ENCODE peak calls at places on chromosomes 6 and 20, in seven cellular contexts. O is GM06990, J is upper lobe of right lung, H is GM12865, Y is astrocyte of the spinal cord, G is tibial artery, X is psoas muscle. U is an unnamed sample.

GRCh38 chr20:57514273-57514751 is 10.6 kb downstream of the CTCFL start:
- DNase-seq in O (no peak), J (peak), H (peak), Y (peak), G (peak), X (peak), U (peak)

GRCh38 chr20:49987868-49988690 is 5.3 kb downstream of the SNAI1 start:
- DNase-seq in O (no peak), J (no peak), H (no peak), Y (no peak), G (no peak), X (no peak), U (no peak)

GRCh38 chr6:146634022-146634421 is 35.2 kb downstream of the ADGB start:
- DNase-seq in O (no peak), J (no peak), H (no peak), Y (no peak), G (no peak), X (no peak), U (no peak)

GRCh38 chr6:160426146-160426545 is 78.0 kb downstream of the SLC22A3 start:
- DNase-seq in O (no peak), J (no peak), H (no peak), Y (no peak), G (no peak), X (no peak), U (no peak)

GRCh38 chr6:148720371-148720770 is 26.5 kb upstream of the UST start:
- DNase-seq in O (no peak), J (no peak), H (no peak), Y (peak), G (no peak), X (no peak), U (no peak)

GRCh38 chr20:58606184-58606583 is 44.9 kb upstream of the STX16 start:
- DNase-seq in O (no peak), J (no peak), H (no peak), Y (no peak), G (no peak), X (no peak), U (no peak)

GRCh38 chr6:73353636-73354388 is at the start of gene DPPA5:
- DNase-seq in O (no peak), J (no peak), H (no peak), Y (no peak), G (no peak), X (no peak), U (no peak)

GRCh38 chr20:23257848-23258746 is 92.5 kb upstream of the NXT1 start:
- DNase-seq in O (no peak), J (no peak), H (no peak), Y (peak), G (peak), X (no peak), U (no peak)

GRCh38 chr6:104896914-104897313 is 37.2 kb upstream of the HACE1 start:
- DNase-seq in O (no peak), J (no peak), H (no peak), Y (peak), G (no peak), X (no peak), U (no peak)
- TF ChIP-seq CTCF in O (peak), J (no peak), H (no peak), Y (peak), G (no peak), X (no peak), U (no peak)

GRCh38 chr6:108914235-108915022 is 66.2 kb downstream of the ARMC2 start:
- DNase-seq in O (no peak), J (no peak), H (peak), Y (no peak), G (no peak), X (no peak), U (peak)
- TF ChIP-seq CTCF in O (peak), J (peak), H (peak), Y (peak), G (no peak), X (peak), U (peak)

DNA sequence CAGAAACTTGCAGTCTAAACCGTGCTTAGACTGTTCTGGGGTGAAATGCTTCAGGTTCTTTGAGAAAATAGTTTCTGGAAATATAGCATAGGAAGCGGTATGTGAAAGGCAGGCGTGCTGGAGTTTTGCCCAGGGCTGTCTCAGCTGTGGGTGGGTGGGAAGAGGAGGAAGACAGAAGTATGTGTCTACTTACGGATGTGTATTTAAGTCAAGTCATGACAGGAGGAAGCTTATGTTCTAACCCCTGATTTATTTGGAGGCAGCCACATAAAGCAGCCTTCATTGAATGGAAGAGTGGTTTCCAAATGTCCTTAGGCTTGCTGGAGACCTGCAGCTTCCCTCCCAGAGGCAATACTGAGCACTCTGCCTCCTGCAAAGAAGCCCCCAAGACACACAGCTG is 345.8 kb upstream of the PRND start:
- DNase-seq in O (no peak), J (no peak), H (no peak), Y (peak), G (no peak), X (no peak), U (no peak)
- TF ChIP-seq CTCF in O (no peak), J (no peak), H (no peak), Y (no peak), G (no peak), X (no peak), U (no peak)

GRCh38 chr6:82365011-82365751 is 1.6 kb downstream of the TPBG start:
- DNase-seq in O (peak), J (peak), H (peak), Y (peak), G (no peak), X (no peak), U (peak)
- TF ChIP-seq CTCF in O (no peak), J (peak), H (no peak), Y (peak), G (no peak), X (no peak), U (no peak)

GRCh38 chr20:25247666-25248500 is at the start of gene PYGB:
- DNase-seq in O (peak), J (peak), H (peak), Y (peak), G (peak), X (peak), U (peak)

GRCh38 chr20:25250508-25250907 is 2.6 kb downstream of the PYGB start:
- DNase-seq in O (no peak), J (no peak), H (no peak), Y (peak), G (no peak), X (no peak), U (no peak)

GRCh38 chr20:25248501-25249172 is 752 bp downstream of the PYGB start:
- DNase-seq in O (no peak), J (peak), H (peak), Y (peak), G (no peak), X (no peak), U (peak)

GRCh38 chr20:25251019-25251418 is 3.1 kb downstream of the PYGB start:
- DNase-seq in O (no peak), J (no peak), H (no peak), Y (no peak), G (no peak), X (no peak), U (no peak)

DNA sequence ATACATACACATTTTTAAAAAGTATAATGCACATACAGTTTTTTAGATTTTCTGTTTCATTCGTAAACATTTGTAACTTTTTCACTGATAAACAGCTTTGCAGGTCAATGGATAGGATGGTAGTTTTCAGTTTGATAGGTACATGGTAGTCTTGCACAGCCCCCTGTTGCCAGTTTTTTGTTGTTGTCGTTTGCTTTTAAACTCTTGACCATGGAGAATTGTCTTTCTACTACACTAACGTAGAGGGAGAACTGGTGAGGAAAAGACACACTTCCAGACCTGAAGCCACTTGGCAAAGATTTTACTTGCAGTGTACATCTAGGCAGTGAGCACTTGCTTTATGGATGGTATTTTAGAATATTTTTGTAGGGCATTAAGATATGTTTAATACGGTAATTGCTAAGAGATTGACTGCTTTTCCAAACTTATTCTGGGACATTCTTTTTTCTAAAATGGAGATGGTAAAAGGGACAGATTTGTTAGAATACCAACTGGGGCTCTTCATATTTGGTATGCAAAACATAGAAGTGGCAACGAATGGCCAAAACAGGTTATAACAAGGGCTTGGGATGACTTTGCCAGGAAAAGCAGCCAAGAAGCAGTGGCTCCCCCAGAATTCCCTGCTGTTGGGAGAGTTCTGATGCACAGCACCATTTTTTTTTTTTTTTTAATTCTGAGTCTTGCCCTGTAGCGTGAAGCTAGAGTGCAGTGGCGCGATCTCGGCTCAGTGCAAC is 1.5 kb downstream of the PYGB start:
- DNase-seq in O (no peak), J (no peak), H (no peak), Y (peak), G (no peak), X (no peak), U (no peak)
- TF ChIP-seq CTCF in O (no peak), J (no peak), H (no peak), Y (no peak), G (no peak), X (no peak), U (no peak)

DNA sequence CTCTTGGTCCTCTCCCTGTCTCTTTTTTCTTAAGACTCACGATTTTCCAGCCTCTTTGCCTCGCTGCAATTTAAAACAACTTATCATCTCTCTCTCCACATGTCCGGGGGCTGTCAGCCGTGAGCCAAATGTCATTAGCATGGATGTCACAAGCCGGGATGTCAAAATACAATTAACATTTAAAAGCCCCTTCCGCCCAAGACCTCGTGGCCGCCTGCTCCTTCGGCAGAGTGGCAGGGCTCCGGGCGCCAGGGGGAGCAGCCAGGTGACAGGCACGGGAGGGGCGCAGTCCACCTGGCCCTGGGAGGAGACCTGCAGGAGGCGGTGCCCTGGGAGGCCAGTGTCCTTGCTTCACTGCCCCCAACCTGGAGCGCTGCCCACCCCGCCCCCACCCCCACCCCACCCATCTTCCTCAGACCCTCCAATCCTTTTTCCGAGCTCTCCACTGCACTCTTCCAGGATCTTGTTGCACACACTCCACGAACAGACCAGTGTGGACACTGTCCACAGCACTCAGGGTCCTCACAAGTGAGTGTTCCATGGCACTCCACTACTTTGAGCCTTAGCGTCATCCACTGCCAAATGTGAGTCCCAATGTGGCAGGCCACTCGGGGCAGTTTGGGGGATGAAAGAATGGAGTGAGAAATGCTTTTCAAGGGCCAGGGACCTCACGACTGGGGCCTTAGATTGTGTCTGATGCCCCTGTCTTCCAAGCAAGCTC is 5.6 kb upstream of the GRM4 start:
- DNase-seq in O (no peak), J (peak), H (no peak), Y (no peak), G (no peak), X (no peak), U (no peak)
- TF ChIP-seq CTCF in O (no peak), J (no peak), H (no peak), Y (no peak), G (no peak), X (no peak), U (no peak)

DNA sequence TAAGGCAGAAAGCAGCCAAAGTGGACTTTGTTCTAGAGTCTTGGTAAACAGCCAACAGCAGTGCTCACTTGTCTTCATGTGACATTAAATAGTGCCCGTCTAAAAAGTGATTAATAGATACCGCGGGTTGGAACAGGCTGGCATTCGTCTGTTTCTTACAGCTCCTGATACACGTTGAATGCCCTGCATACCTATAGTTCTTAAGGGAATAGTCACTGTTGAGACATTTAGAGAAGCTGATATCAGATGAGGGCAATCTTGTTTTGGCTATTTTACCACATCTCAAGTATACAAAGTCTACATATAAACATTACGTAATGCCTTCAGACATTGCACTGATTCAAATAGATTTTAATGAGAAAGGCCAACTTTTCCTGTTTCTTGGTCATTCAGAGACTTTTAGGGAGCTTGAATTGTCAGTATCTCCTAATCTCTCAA is 374.9 kb upstream of the FLRT3 start:
- DNase-seq in O (no peak), J (no peak), H (no peak), Y (peak), G (no peak), X (no peak), U (no peak)
- TF ChIP-seq CTCF in O (no peak), J (no peak), H (no peak), Y (no peak), G (no peak), X (no peak), U (no peak)

GRCh38 chr6:142417331-142417750 is 115.5 kb downstream of the ADGRG6 start:
- DNase-seq in O (no peak), J (no peak), H (no peak), Y (peak), G (no peak), X (no peak), U (no peak)
- TF ChIP-seq CTCF in O (no peak), J (no peak), H (no peak), Y (no peak), G (no peak), X (no peak), U (no peak)

U was measured in GM13976.